ENCODE peak calls at places on chromosomes 16 and 17, in four cellular contexts. One of them, this sample, is unnamed.

GRCh38 chr17:58513391-58513912 is 986 bp downstream of the MTMR4 start:
- DNase-seq in BJ: no peak
- DNase-seq in A549: no peak
- DNase-seq in naive thymus-derived CD4-positive, alpha-beta T cell: no peak
- DNase-seq in this sample: no peak

GRCh38 chr16:61150351-61150750 is 885.9 kb downstream of the CDH8 start:
- DNase-seq in A549: no peak
- DNase-seq in BJ: no peak
- DNase-seq in naive thymus-derived CD4-positive, alpha-beta T cell: no peak
- DNase-seq in this sample: no peak

GRCh38 chr17:81514735-81515529 is 2.3 kb upstream of the ACTG1 start:
- DNase-seq in naive thymus-derived CD4-positive, alpha-beta T cell: peak
- DNase-seq in A549: peak
- DNase-seq in BJ: peak
- DNase-seq in this sample: peak

GRCh38 chr16:82580293-82580900 is 46.4 kb upstream of the CDH13 start:
- DNase-seq in A549: peak
- DNase-seq in naive thymus-derived CD4-positive, alpha-beta T cell: no peak
- DNase-seq in BJ: no peak
- DNase-seq in this sample: peak

GRCh38 chr17:77414811-77415400 is 274.1 kb downstream of the SEC14L1 start:
- DNase-seq in A549: no peak
- DNase-seq in BJ: no peak
- DNase-seq in naive thymus-derived CD4-positive, alpha-beta T cell: no peak
- DNase-seq in this sample: no peak

GRCh38 chr17:81931557-81932332 is 4.2 kb upstream of the MAFG start:
- DNase-seq in A549: no peak
- DNase-seq in naive thymus-derived CD4-positive, alpha-beta T cell: no peak
- DNase-seq in BJ: no peak
- DNase-seq in this sample: no peak

GRCh38 chr16:58020628-58021521 is 4.7 kb upstream of the MMP15 start:
- DNase-seq in naive thymus-derived CD4-positive, alpha-beta T cell: peak
- DNase-seq in BJ: no peak
- DNase-seq in A549: peak
- DNase-seq in this sample: peak

GRCh38 chr16:67928561-67929364 is 2.9 kb downstream of the CTRL start:
- DNase-seq in A549: peak
- DNase-seq in naive thymus-derived CD4-positive, alpha-beta T cell: peak
- DNase-seq in BJ: no peak
- DNase-seq in this sample: peak

GRCh38 chr17:82021728-82022309 is 859 bp downstream of the CENPX start:
- DNase-seq in naive thymus-derived CD4-positive, alpha-beta T cell: no peak
- DNase-seq in A549: no peak
- DNase-seq in BJ: no peak
- DNase-seq in this sample: no peak

GRCh38 chr17:83054518-83055125 is 24.8 kb upstream of the METRNL start:
- DNase-seq in naive thymus-derived CD4-positive, alpha-beta T cell: no peak
- DNase-seq in BJ: no peak
- DNase-seq in A549: no peak
- DNase-seq in this sample: no peak

GRCh38 chr16:53415504-53415903 is 18.8 kb upstream of the RBL2 start:
- DNase-seq in A549: no peak
- DNase-seq in BJ: no peak
- DNase-seq in naive thymus-derived CD4-positive, alpha-beta T cell: no peak
- DNase-seq in this sample: no peak

GRCh38 chr16:27463741-27464662 is 62.0 kb downstream of the IL21R start:
- DNase-seq in naive thymus-derived CD4-positive, alpha-beta T cell: peak
- DNase-seq in A549: no peak
- DNase-seq in BJ: no peak
- DNase-seq in this sample: no peak

GRCh38 chr17:50613596-50613995 is 21.1 kb upstream of the ABCC3 start:
- DNase-seq in BJ: no peak
- DNase-seq in A549: no peak
- DNase-seq in naive thymus-derived CD4-positive, alpha-beta T cell: no peak
- DNase-seq in this sample: peak

GRCh38 chr17:81209141-81209540 is 13.6 kb downstream of the CEP131 start:
- DNase-seq in naive thymus-derived CD4-positive, alpha-beta T cell: no peak
- DNase-seq in BJ: no peak
- DNase-seq in A549: no peak
- DNase-seq in this sample: no peak

GRCh38 chr16:81399909-81400308 is 44.7 kb upstream of the CMIP start:
- DNase-seq in naive thymus-derived CD4-positive, alpha-beta T cell: no peak
- DNase-seq in A549: no peak
- DNase-seq in BJ: no peak
- DNase-seq in this sample: no peak

GRCh38 chr16:81401035-81401950 is 43.3 kb upstream of the CMIP start:
- DNase-seq in BJ: peak
- DNase-seq in A549: peak
- DNase-seq in naive thymus-derived CD4-positive, alpha-beta T cell: no peak
- DNase-seq in this sample: peak

GRCh38 chr16:81405702-81406113 is 38.9 kb upstream of the CMIP start:
- DNase-seq in naive thymus-derived CD4-positive, alpha-beta T cell: no peak
- DNase-seq in BJ: peak
- DNase-seq in A549: peak
- DNase-seq in this sample: no peak

GRCh38 chr16:81403208-81403600 is 41.4 kb upstream of the CMIP start:
- DNase-seq in naive thymus-derived CD4-positive, alpha-beta T cell: no peak
- DNase-seq in BJ: no peak
- DNase-seq in A549: no peak
- DNase-seq in this sample: no peak

GRCh38 chr16:81403601-81404391 is 40.8 kb upstream of the CMIP start:
- DNase-seq in A549: peak
- DNase-seq in naive thymus-derived CD4-positive, alpha-beta T cell: peak
- DNase-seq in BJ: no peak
- DNase-seq in this sample: peak
- H3K4me3 ChIP-seq in A549: no peak
- H3K4me3 ChIP-seq in naive thymus-derived CD4-positive, alpha-beta T cell: peak
- H3K4me3 ChIP-seq in BJ: peak
- H3K4me3 ChIP-seq in this sample: no peak

GRCh38 chr16:85632709-85633437 is 19.8 kb downstream of the GSE1 start:
- DNase-seq in A549: no peak
- DNase-seq in BJ: no peak
- DNase-seq in naive thymus-derived CD4-positive, alpha-beta T cell: no peak
- DNase-seq in this sample: no peak
- H3K4me3 ChIP-seq in A549: no peak
- H3K4me3 ChIP-seq in BJ: no peak
- H3K4me3 ChIP-seq in naive thymus-derived CD4-positive, alpha-beta T cell: no peak
- H3K4me3 ChIP-seq in this sample: no peak

GRCh38 chr16:50797456-50797855 is 55.6 kb downstream of the CYLD start:
- DNase-seq in A549: no peak
- DNase-seq in naive thymus-derived CD4-positive, alpha-beta T cell: no peak
- DNase-seq in BJ: no peak
- DNase-seq in this sample: no peak
- H3K4me3 ChIP-seq in A549: no peak
- H3K4me3 ChIP-seq in naive thymus-derived CD4-positive, alpha-beta T cell: no peak
- H3K4me3 ChIP-seq in BJ: no peak
- H3K4me3 ChIP-seq in this sample: no peak

GRCh38 chr17:49469831-49470568 is 25.1 kb upstream of the NGFR start:
- DNase-seq in A549: no peak
- DNase-seq in naive thymus-derived CD4-positive, alpha-beta T cell: no peak
- DNase-seq in BJ: no peak
- DNase-seq in this sample: no peak
- H3K4me3 ChIP-seq in A549: no peak
- H3K4me3 ChIP-seq in naive thymus-derived CD4-positive, alpha-beta T cell: no peak
- H3K4me3 ChIP-seq in BJ: no peak
- H3K4me3 ChIP-seq in this sample: peak

GRCh38 chr17:64509179-64509578 is 2.4 kb downstream of the CEP95 start:
- DNase-seq in A549: no peak
- DNase-seq in naive thymus-derived CD4-positive, alpha-beta T cell: no peak
- DNase-seq in BJ: no peak
- DNase-seq in this sample: no peak

GRCh38 chr17:64506201-64506575 is at the start of gene DDX5:
- DNase-seq in A549: peak
- DNase-seq in BJ: no peak
- DNase-seq in naive thymus-derived CD4-positive, alpha-beta T cell: peak
- DNase-seq in this sample: peak

GRCh38 chr17:64506576-64507417 is at the start of gene CEP95:
- DNase-seq in A549: no peak
- DNase-seq in naive thymus-derived CD4-positive, alpha-beta T cell: no peak
- DNase-seq in BJ: peak
- DNase-seq in this sample: peak

GRCh38 chr17:64507418-64507766 is 615 bp downstream of the CEP95 start:
- DNase-seq in A549: peak
- DNase-seq in naive thymus-derived CD4-positive, alpha-beta T cell: peak
- DNase-seq in BJ: peak
- DNase-seq in this sample: peak

GRCh38 chr17:64508683-64509082 is 1.9 kb downstream of the CEP95 start:
- DNase-seq in BJ: no peak
- DNase-seq in A549: no peak
- DNase-seq in naive thymus-derived CD4-positive, alpha-beta T cell: no peak
- DNase-seq in this sample: no peak
- H3K4me3 ChIP-seq in BJ: peak
- H3K4me3 ChIP-seq in A549: peak
- H3K4me3 ChIP-seq in naive thymus-derived CD4-positive, alpha-beta T cell: no peak
- H3K4me3 ChIP-seq in this sample: peak

GRCh38 chr17:75632863-75633483 is at the start of gene SMIM5:
- DNase-seq in A549: peak
- DNase-seq in BJ: peak
- DNase-seq in naive thymus-derived CD4-positive, alpha-beta T cell: peak
- DNase-seq in this sample: peak
- H3K4me3 ChIP-seq in A549: no peak
- H3K4me3 ChIP-seq in BJ: no peak
- H3K4me3 ChIP-seq in naive thymus-derived CD4-positive, alpha-beta T cell: no peak
- H3K4me3 ChIP-seq in this sample: no peak

DNA sequence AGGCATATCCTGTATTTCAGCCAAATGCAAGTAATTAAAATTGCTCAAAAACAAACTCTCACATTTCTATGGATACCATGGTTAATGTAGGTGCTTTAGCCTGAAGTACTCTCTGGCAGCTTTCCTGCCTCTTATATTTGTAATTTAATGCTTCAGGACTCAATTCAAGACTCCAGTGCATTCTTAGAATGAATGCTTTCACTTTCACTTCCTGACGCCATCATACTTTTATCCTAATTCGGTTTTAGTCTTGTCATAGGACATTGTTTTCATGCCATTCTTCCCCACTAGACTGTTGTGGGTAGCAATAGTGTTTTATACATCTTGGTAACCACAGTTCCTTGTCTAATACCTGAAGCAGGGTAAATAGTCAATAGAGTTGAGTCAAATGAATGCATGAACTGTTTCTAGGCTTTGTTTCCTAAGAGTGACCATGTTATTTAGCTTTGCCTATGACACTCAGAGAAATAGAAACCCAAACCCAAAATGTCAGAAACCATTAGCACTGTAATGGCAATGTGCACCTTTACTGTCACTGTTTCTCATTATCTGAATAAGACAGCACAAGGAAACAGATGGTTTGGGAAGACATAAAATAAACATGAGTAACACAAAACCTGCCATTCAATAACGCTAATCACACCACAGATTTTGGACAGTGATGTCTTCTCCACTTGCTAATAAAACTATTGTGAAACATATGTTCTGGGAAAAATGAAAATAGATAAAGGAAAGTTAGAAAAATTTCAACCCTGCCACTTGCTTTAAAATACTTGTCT is 705.4 kb downstream of the CDH11 start:
- DNase-seq in naive thymus-derived CD4-positive, alpha-beta T cell: no peak
- DNase-seq in A549: no peak
- DNase-seq in BJ: peak
- DNase-seq in this sample: no peak
- H3K4me3 ChIP-seq in naive thymus-derived CD4-positive, alpha-beta T cell: no peak
- H3K4me3 ChIP-seq in A549: no peak
- H3K4me3 ChIP-seq in BJ: peak
- H3K4me3 ChIP-seq in this sample: no peak

GRCh38 chr17:78727057-78727456 is 55.0 kb downstream of the CYTH1 start:
- DNase-seq in naive thymus-derived CD4-positive, alpha-beta T cell: no peak
- DNase-seq in A549: no peak
- DNase-seq in BJ: no peak
- DNase-seq in this sample: no peak

GRCh38 chr17:78724999-78725398 is 57.1 kb downstream of the CYTH1 start:
- DNase-seq in naive thymus-derived CD4-positive, alpha-beta T cell: no peak
- DNase-seq in BJ: no peak
- DNase-seq in A549: no peak
- DNase-seq in this sample: no peak

GRCh38 chr17:78727476-78728229 is 54.4 kb downstream of the CYTH1 start:
- DNase-seq in A549: no peak
- DNase-seq in naive thymus-derived CD4-positive, alpha-beta T cell: no peak
- DNase-seq in BJ: no peak
- DNase-seq in this sample: no peak

GRCh38 chr17:78725448-78726021 is 56.5 kb downstream of the CYTH1 start:
- DNase-seq in naive thymus-derived CD4-positive, alpha-beta T cell: peak
- DNase-seq in A549: no peak
- DNase-seq in BJ: no peak
- DNase-seq in this sample: no peak

DNA sequence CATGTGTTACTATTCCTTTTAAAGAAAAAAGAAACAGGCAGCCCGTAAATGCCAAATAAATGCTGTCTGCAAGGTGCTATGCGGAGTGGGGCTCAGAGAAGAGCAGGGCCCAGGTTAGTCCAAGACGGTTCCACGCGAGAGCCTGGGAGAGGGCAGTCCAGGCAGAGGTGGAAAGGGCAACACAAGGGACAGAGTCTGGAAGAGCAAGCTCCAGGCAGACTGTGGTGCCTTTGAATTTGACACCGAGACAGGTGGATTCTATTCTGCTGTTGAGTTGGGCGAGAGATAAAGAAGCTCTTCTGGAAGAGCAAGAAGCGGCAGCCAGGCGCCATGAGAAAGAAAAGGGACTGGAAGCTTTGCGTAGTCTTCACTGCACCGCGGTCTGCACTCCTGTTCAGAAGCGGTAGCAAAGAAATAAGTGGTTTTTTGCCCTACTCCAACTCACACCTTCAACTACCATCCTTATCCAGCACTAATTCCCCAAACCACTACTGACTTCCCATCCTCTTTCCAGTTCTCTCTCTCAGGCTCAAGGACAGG is 55.5 kb downstream of the CYTH1 start:
- DNase-seq in naive thymus-derived CD4-positive, alpha-beta T cell: no peak
- DNase-seq in BJ: no peak
- DNase-seq in A549: no peak
- DNase-seq in this sample: no peak
- H3K4me3 ChIP-seq in naive thymus-derived CD4-positive, alpha-beta T cell: peak
- H3K4me3 ChIP-seq in BJ: no peak
- H3K4me3 ChIP-seq in A549: no peak
- H3K4me3 ChIP-seq in this sample: no peak